ENCODE peak calls at places on chromosomes 5 and 9, in nine cellular contexts. One of them, this sample, is unnamed.

GRCh38 chr5:135174315-135175096 is 140.5 kb upstream of the PITX1 start:
- DNase-seq in WERI-Rb-1: peak
- DNase-seq in adrenal gland: no peak
- DNase-seq in fibroblast of pulmonary artery: no peak
- DNase-seq in esophagus squamous epithelium: no peak
- DNase-seq in foreskin fibroblast: no peak
- DNase-seq in HL-60: no peak
- DNase-seq in PC-9: no peak
- DNase-seq in cardiac muscle cell: no peak
- DNase-seq in this sample: no peak

GRCh38 chr5:36251218-36251617 is 9.5 kb upstream of the NADK2 start:
- DNase-seq in WERI-Rb-1: no peak
- DNase-seq in adrenal gland: no peak
- DNase-seq in fibroblast of pulmonary artery: no peak
- DNase-seq in esophagus squamous epithelium: no peak
- DNase-seq in foreskin fibroblast: no peak
- DNase-seq in HL-60: no peak
- DNase-seq in PC-9: no peak
- DNase-seq in cardiac muscle cell: no peak
- DNase-seq in this sample: no peak

GRCh38 chr5:135729582-135729879 is 104.9 kb upstream of the SLC25A48 start:
- DNase-seq in WERI-Rb-1: no peak
- DNase-seq in adrenal gland: no peak
- DNase-seq in fibroblast of pulmonary artery: no peak
- DNase-seq in esophagus squamous epithelium: no peak
- DNase-seq in foreskin fibroblast: no peak
- DNase-seq in HL-60: no peak
- DNase-seq in PC-9: no peak
- DNase-seq in cardiac muscle cell: no peak
- DNase-seq in this sample: no peak

GRCh38 chr9:104725014-104725413 is 22.5 kb upstream of the NIPSNAP3A start:
- DNase-seq in WERI-Rb-1: no peak
- DNase-seq in adrenal gland: no peak
- DNase-seq in fibroblast of pulmonary artery: no peak
- DNase-seq in esophagus squamous epithelium: no peak
- DNase-seq in foreskin fibroblast: no peak
- DNase-seq in HL-60: no peak
- DNase-seq in PC-9: no peak
- DNase-seq in cardiac muscle cell: no peak
- DNase-seq in this sample: no peak

GRCh38 chr9:114193090-114193489 is 37.8 kb downstream of the COL27A1 start:
- DNase-seq in WERI-Rb-1: no peak
- DNase-seq in adrenal gland: no peak
- DNase-seq in fibroblast of pulmonary artery: no peak
- DNase-seq in esophagus squamous epithelium: no peak
- DNase-seq in foreskin fibroblast: no peak
- DNase-seq in HL-60: no peak
- DNase-seq in PC-9: no peak
- DNase-seq in cardiac muscle cell: no peak
- DNase-seq in this sample: no peak

GRCh38 chr5:174599992-174600391 is 124.4 kb upstream of the MSX2 start:
- DNase-seq in WERI-Rb-1: no peak
- DNase-seq in adrenal gland: no peak
- DNase-seq in fibroblast of pulmonary artery: no peak
- DNase-seq in esophagus squamous epithelium: no peak
- DNase-seq in foreskin fibroblast: no peak
- DNase-seq in HL-60: no peak
- DNase-seq in PC-9: no peak
- DNase-seq in cardiac muscle cell: no peak
- DNase-seq in this sample: no peak

GRCh38 chr5:75037106-75037505 is 15.3 kb downstream of the GCNT4 start:
- DNase-seq in WERI-Rb-1: no peak
- DNase-seq in adrenal gland: no peak
- DNase-seq in fibroblast of pulmonary artery: peak
- DNase-seq in esophagus squamous epithelium: no peak
- DNase-seq in foreskin fibroblast: peak
- DNase-seq in HL-60: no peak
- DNase-seq in PC-9: peak
- DNase-seq in cardiac muscle cell: peak
- DNase-seq in this sample: peak

GRCh38 chr5:67659288-67659687 is 462.7 kb upstream of the CD180 start:
- DNase-seq in WERI-Rb-1: no peak
- DNase-seq in adrenal gland: no peak
- DNase-seq in fibroblast of pulmonary artery: no peak
- DNase-seq in esophagus squamous epithelium: no peak
- DNase-seq in foreskin fibroblast: no peak
- DNase-seq in HL-60: no peak
- DNase-seq in PC-9: no peak
- DNase-seq in cardiac muscle cell: peak
- DNase-seq in this sample: no peak

GRCh38 chr5:36950586-36951457 is 74.3 kb downstream of the NIPBL start:
- DNase-seq in WERI-Rb-1: no peak
- DNase-seq in adrenal gland: no peak
- DNase-seq in fibroblast of pulmonary artery: peak
- DNase-seq in esophagus squamous epithelium: no peak
- DNase-seq in foreskin fibroblast: peak
- DNase-seq in HL-60: no peak
- DNase-seq in PC-9: no peak
- DNase-seq in cardiac muscle cell: peak
- DNase-seq in this sample: no peak

GRCh38 chr5:75706775-75707174 is 10.5 kb downstream of the POC5 start:
- DNase-seq in WERI-Rb-1: no peak
- DNase-seq in adrenal gland: no peak
- DNase-seq in fibroblast of pulmonary artery: no peak
- DNase-seq in esophagus squamous epithelium: no peak
- DNase-seq in foreskin fibroblast: no peak
- DNase-seq in HL-60: no peak
- DNase-seq in PC-9: no peak
- DNase-seq in cardiac muscle cell: no peak
- DNase-seq in this sample: no peak

GRCh38 chr9:130331573-130331972 is 66.0 kb downstream of the HMCN2 start:
- DNase-seq in WERI-Rb-1: peak
- DNase-seq in adrenal gland: no peak
- DNase-seq in fibroblast of pulmonary artery: peak
- DNase-seq in esophagus squamous epithelium: no peak
- DNase-seq in foreskin fibroblast: peak
- DNase-seq in HL-60: no peak
- DNase-seq in PC-9: peak
- DNase-seq in cardiac muscle cell: peak
- DNase-seq in this sample: peak

GRCh38 chr5:117131048-117131679 is 556.5 kb upstream of the SEMA6A start:
- DNase-seq in WERI-Rb-1: no peak
- DNase-seq in adrenal gland: no peak
- DNase-seq in fibroblast of pulmonary artery: no peak
- DNase-seq in esophagus squamous epithelium: no peak
- DNase-seq in foreskin fibroblast: no peak
- DNase-seq in HL-60: no peak
- DNase-seq in PC-9: no peak
- DNase-seq in cardiac muscle cell: no peak
- DNase-seq in this sample: no peak

GRCh38 chr5:137560414-137560813 is 61.3 kb upstream of the SPOCK1 start:
- DNase-seq in WERI-Rb-1: no peak
- DNase-seq in adrenal gland: no peak
- DNase-seq in fibroblast of pulmonary artery: peak
- DNase-seq in esophagus squamous epithelium: no peak
- DNase-seq in foreskin fibroblast: no peak
- DNase-seq in HL-60: no peak
- DNase-seq in PC-9: no peak
- DNase-seq in cardiac muscle cell: peak
- DNase-seq in this sample: no peak

GRCh38 chr5:102799017-102799416 is 43.9 kb downstream of the PAM start:
- DNase-seq in WERI-Rb-1: no peak
- DNase-seq in adrenal gland: no peak
- DNase-seq in fibroblast of pulmonary artery: peak
- DNase-seq in esophagus squamous epithelium: no peak
- DNase-seq in foreskin fibroblast: no peak
- DNase-seq in HL-60: no peak
- DNase-seq in PC-9: no peak
- DNase-seq in cardiac muscle cell: no peak
- DNase-seq in this sample: no peak

GRCh38 chr9:109968702-109969450 is 188.9 kb downstream of the PALM2AKAP2 start:
- DNase-seq in WERI-Rb-1: peak
- DNase-seq in adrenal gland: no peak
- DNase-seq in fibroblast of pulmonary artery: peak
- DNase-seq in esophagus squamous epithelium: no peak
- DNase-seq in foreskin fibroblast: no peak
- DNase-seq in HL-60: no peak
- DNase-seq in PC-9: no peak
- DNase-seq in cardiac muscle cell: peak
- DNase-seq in this sample: no peak

GRCh38 chr5:103036601-103037000 is 83.3 kb downstream of the GIN1 start:
- DNase-seq in WERI-Rb-1: no peak
- DNase-seq in adrenal gland: no peak
- DNase-seq in fibroblast of pulmonary artery: no peak
- DNase-seq in esophagus squamous epithelium: no peak
- DNase-seq in foreskin fibroblast: peak
- DNase-seq in HL-60: no peak
- DNase-seq in PC-9: no peak
- DNase-seq in cardiac muscle cell: peak
- DNase-seq in this sample: no peak

GRCh38 chr5:150763023-150763793 is 4.4 kb upstream of the DCTN4 start:
- DNase-seq in WERI-Rb-1: no peak
- DNase-seq in adrenal gland: peak
- DNase-seq in fibroblast of pulmonary artery: peak
- DNase-seq in esophagus squamous epithelium: no peak
- DNase-seq in foreskin fibroblast: peak
- DNase-seq in HL-60: peak
- DNase-seq in PC-9: peak
- DNase-seq in cardiac muscle cell: peak
- DNase-seq in this sample: no peak
- TF ChIP-seq CTCF in WERI-Rb-1: no peak
- TF ChIP-seq CTCF in adrenal gland: peak
- TF ChIP-seq CTCF in fibroblast of pulmonary artery: no peak
- TF ChIP-seq CTCF in esophagus squamous epithelium: no peak
- TF ChIP-seq CTCF in foreskin fibroblast: no peak
- TF ChIP-seq CTCF in HL-60: no peak
- TF ChIP-seq CTCF in PC-9: peak
- TF ChIP-seq CTCF in cardiac muscle cell: no peak
- TF ChIP-seq CTCF in this sample: no peak

GRCh38 chr9:98049668-98050067 is 6.9 kb upstream of the NANS start:
- DNase-seq in WERI-Rb-1: no peak
- DNase-seq in adrenal gland: no peak
- DNase-seq in fibroblast of pulmonary artery: no peak
- DNase-seq in esophagus squamous epithelium: no peak
- DNase-seq in foreskin fibroblast: no peak
- DNase-seq in HL-60: no peak
- DNase-seq in PC-9: no peak
- DNase-seq in cardiac muscle cell: no peak
- DNase-seq in this sample: no peak

GRCh38 chr9:98045234-98046160 is 11.0 kb upstream of the NANS start:
- DNase-seq in WERI-Rb-1: no peak
- DNase-seq in adrenal gland: no peak
- DNase-seq in fibroblast of pulmonary artery: no peak
- DNase-seq in esophagus squamous epithelium: no peak
- DNase-seq in foreskin fibroblast: no peak
- DNase-seq in HL-60: peak
- DNase-seq in PC-9: no peak
- DNase-seq in cardiac muscle cell: no peak
- DNase-seq in this sample: no peak

GRCh38 chr9:98046161-98046543 is 10.4 kb upstream of the NANS start:
- DNase-seq in WERI-Rb-1: no peak
- DNase-seq in adrenal gland: peak
- DNase-seq in fibroblast of pulmonary artery: no peak
- DNase-seq in esophagus squamous epithelium: no peak
- DNase-seq in foreskin fibroblast: no peak
- DNase-seq in HL-60: no peak
- DNase-seq in PC-9: no peak
- DNase-seq in cardiac muscle cell: no peak
- DNase-seq in this sample: no peak

GRCh38 chr9:98043921-98044320 is 12.6 kb upstream of the NANS start:
- DNase-seq in WERI-Rb-1: no peak
- DNase-seq in adrenal gland: no peak
- DNase-seq in fibroblast of pulmonary artery: no peak
- DNase-seq in esophagus squamous epithelium: no peak
- DNase-seq in foreskin fibroblast: no peak
- DNase-seq in HL-60: peak
- DNase-seq in PC-9: no peak
- DNase-seq in cardiac muscle cell: no peak
- DNase-seq in this sample: no peak

DNA sequence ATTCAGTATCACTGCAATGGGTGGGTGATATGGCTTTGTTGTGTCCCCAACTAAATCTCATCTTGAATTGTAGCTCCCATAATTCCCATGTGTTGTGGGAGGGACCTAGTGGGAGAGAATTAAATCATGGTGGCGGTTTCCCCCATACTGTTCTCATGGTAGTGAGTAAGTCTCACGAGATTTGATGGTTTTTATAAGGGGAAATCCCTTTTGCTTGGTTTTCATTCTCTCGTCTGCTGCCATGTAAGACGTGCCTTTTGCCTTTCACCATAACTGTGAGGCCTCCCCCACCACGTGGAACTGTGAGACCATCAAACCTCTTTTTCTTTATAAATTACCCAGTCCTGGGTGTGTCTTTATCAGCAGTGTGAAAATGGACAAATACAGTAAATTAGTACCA is 9.5 kb upstream of the NANS start:
- DNase-seq in WERI-Rb-1: no peak
- DNase-seq in adrenal gland: no peak
- DNase-seq in fibroblast of pulmonary artery: no peak
- DNase-seq in esophagus squamous epithelium: no peak
- DNase-seq in foreskin fibroblast: no peak
- DNase-seq in HL-60: peak
- DNase-seq in PC-9: no peak
- DNase-seq in cardiac muscle cell: no peak
- DNase-seq in this sample: no peak
- H3K4me3 ChIP-seq in WERI-Rb-1: no peak
- H3K4me3 ChIP-seq in adrenal gland: no peak
- H3K4me3 ChIP-seq in fibroblast of pulmonary artery: no peak
- H3K4me3 ChIP-seq in esophagus squamous epithelium: no peak
- H3K4me3 ChIP-seq in foreskin fibroblast: no peak
- H3K4me3 ChIP-seq in HL-60: peak
- H3K4me3 ChIP-seq in PC-9: peak
- H3K4me3 ChIP-seq in cardiac muscle cell: no peak
- H3K4me3 ChIP-seq in this sample: no peak

GRCh38 chr5:133247881-133248642 is 196.2 kb downstream of the HSPA4 start:
- DNase-seq in WERI-Rb-1: peak
- DNase-seq in adrenal gland: peak
- DNase-seq in fibroblast of pulmonary artery: peak
- DNase-seq in esophagus squamous epithelium: no peak
- DNase-seq in foreskin fibroblast: no peak
- DNase-seq in HL-60: no peak
- DNase-seq in PC-9: peak
- DNase-seq in cardiac muscle cell: peak
- DNase-seq in this sample: no peak
- TF ChIP-seq CTCF in WERI-Rb-1: peak
- TF ChIP-seq CTCF in adrenal gland: peak
- TF ChIP-seq CTCF in fibroblast of pulmonary artery: peak
- TF ChIP-seq CTCF in esophagus squamous epithelium: no peak
- TF ChIP-seq CTCF in foreskin fibroblast: peak
- TF ChIP-seq CTCF in HL-60: no peak
- TF ChIP-seq CTCF in PC-9: peak
- TF ChIP-seq CTCF in cardiac muscle cell: peak
- TF ChIP-seq CTCF in this sample: peak

DNA sequence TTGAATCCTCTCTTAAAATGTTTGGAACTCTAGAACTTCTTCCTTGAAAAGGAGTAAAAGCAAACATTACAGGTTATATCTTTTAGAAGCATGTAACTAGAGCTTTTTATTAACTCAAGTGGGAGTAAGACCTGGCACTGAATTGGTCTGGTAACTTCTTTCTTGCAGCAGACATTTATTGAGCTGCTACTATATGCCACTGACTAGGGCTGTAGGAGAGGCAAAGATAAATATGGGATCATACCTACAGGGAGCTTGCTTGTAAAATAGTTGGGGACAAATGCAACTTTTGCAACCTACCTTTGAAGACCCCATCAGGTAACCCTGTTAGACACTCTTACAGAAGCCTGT is 231.9 kb upstream of the TUT7 start:
- DNase-seq in WERI-Rb-1: no peak
- DNase-seq in adrenal gland: no peak
- DNase-seq in fibroblast of pulmonary artery: no peak
- DNase-seq in esophagus squamous epithelium: no peak
- DNase-seq in foreskin fibroblast: no peak
- DNase-seq in HL-60: no peak
- DNase-seq in PC-9: no peak
- DNase-seq in cardiac muscle cell: no peak
- DNase-seq in this sample: no peak
- H3K4me3 ChIP-seq in WERI-Rb-1: no peak
- H3K4me3 ChIP-seq in adrenal gland: no peak
- H3K4me3 ChIP-seq in fibroblast of pulmonary artery: no peak
- H3K4me3 ChIP-seq in esophagus squamous epithelium: no peak
- H3K4me3 ChIP-seq in foreskin fibroblast: peak
- H3K4me3 ChIP-seq in HL-60: no peak
- H3K4me3 ChIP-seq in PC-9: no peak
- H3K4me3 ChIP-seq in cardiac muscle cell: no peak
- H3K4me3 ChIP-seq in this sample: no peak

This sample was measured in HFF-Myc.